ENCODE peak calls at places on chromosomes 2 and 18, in five cellular contexts. N is HepG2, T is H1, C is GM12878, F is NT2/D1. R is an unnamed sample.

GRCh38 chr2:230758566-230759480 is 46.2 kb downstream of the CAB39 start:
- DNase-seq in C (no peak), F (no peak), T (no peak), N (no peak), R (no peak)

GRCh38 chr18:21972281-21972680 is 197.1 kb upstream of the GATA6 start:
- DNase-seq in T (no peak), F (no peak), C (no peak), N (no peak), R (no peak)

GRCh38 chr2:143068094-143068890 is 60.9 kb upstream of the ARHGAP15 start:
- DNase-seq in F (no peak), C (no peak), N (no peak), T (no peak), R (no peak)

GRCh38 chr2:47065343-47065742 is 89.8 kb downstream of the STPG4 start:
- DNase-seq in N (no peak), T (no peak), F (no peak), C (no peak), R (no peak)

GRCh38 chr2:23023722-23024121 is 361.3 kb upstream of the KLHL29 start:
- DNase-seq in C (no peak), F (no peak), T (no peak), N (no peak), R (no peak)

GRCh38 chr18:49704334-49704733 is 109.0 kb downstream of the ACAA2 start:
- DNase-seq in N (no peak), C (no peak), T (no peak), F (no peak), R (no peak)

GRCh38 chr2:207683438-207683837 is 28.0 kb upstream of the CCNYL1 start:
- DNase-seq in N (no peak), T (no peak), F (no peak), C (no peak), R (no peak)

GRCh38 chr2:172964511-172964910 is 111.1 kb upstream of the MAP3K20 start:
- DNase-seq in T (no peak), F (no peak), C (no peak), N (no peak), R (no peak)

GRCh38 chr2:95004702-95005101 is 20.8 kb upstream of the MAL start:
- DNase-seq in N (no peak), C (no peak), F (no peak), T (no peak), R (no peak)

GRCh38 chr2:4561206-4561605 is 857.8 kb downstream of the DCDC2C start:
- DNase-seq in F (no peak), N (no peak), T (no peak), C (no peak), R (no peak)

GRCh38 chr2:98911376-98912154 is 24.5 kb downstream of the CRACDL start:
- DNase-seq in C (no peak), T (no peak), N (peak; percentile 71), F (no peak), R (no peak)

GRCh38 chr2:210445116-210445707 is 31.3 kb downstream of the LANCL1 start:
- DNase-seq in N (peak; percentile 18), C (no peak), F (no peak), T (no peak), R (peak; percentile 22)

GRCh38 chr2:199470672-199471442 is 13.1 kb upstream of the SATB2 start:
- DNase-seq in N (no peak), C (no peak), F (no peak), T (no peak), R (no peak)

GRCh38 chr2:18749912-18750526 is 160.7 kb upstream of the NT5C1B start:
- DNase-seq in T (no peak), N (peak; percentile 65), C (no peak), F (peak; percentile 25), R (no peak)

GRCh38 chr2:240223631-240224030 is 83.2 kb upstream of the OTOS start:
- DNase-seq in T (no peak), F (no peak), C (no peak), N (no peak), R (no peak)

GRCh38 chr2:127464470-127465257 is 46.4 kb downstream of the PROC start:
- DNase-seq in F (no peak), N (no peak), T (no peak), C (no peak), R (no peak)

GRCh38 chr2:46655551-46656436 is 176.4 kb downstream of the TMEM247 start:
- DNase-seq in F (no peak), N (no peak), C (no peak), T (no peak), R (no peak)

GRCh38 chr2:73239776-73240175 is 5.7 kb downstream of the CCT7 start:
- DNase-seq in T (no peak), F (no peak), N (no peak), C (no peak), R (no peak)

GRCh38 chr2:46942143-46942526 is 26.5 kb upstream of the MCFD2 start:
- DNase-seq in C (no peak), N (no peak), T (no peak), F (no peak), R (peak; percentile 17)

GRCh38 chr2:49122107-49122506 is 32.2 kb downstream of the FSHR start:
- DNase-seq in F (no peak), T (no peak), N (no peak), C (no peak), R (no peak)

GRCh38 chr2:217851191-217852020 is 151.4 kb downstream of the TNS1 start:
- DNase-seq in F (no peak), N (no peak), T (no peak), C (no peak), R (no peak)

GRCh38 chr2:46351388-46352141 is 54.4 kb downstream of the EPAS1 start:
- DNase-seq in N (no peak), T (no peak), F (no peak), C (no peak), R (no peak)

GRCh38 chr2:27078267-27079194 is at the start of gene EMILIN1:
- DNase-seq in T (no peak), F (no peak), C (no peak), N (no peak), R (no peak)

GRCh38 chr18:46335551-46336059 is 231.4 kb downstream of the HAUS1 start:
- DNase-seq in N (no peak), C (no peak), F (no peak), T (no peak), R (no peak)

GRCh38 chr18:51153659-51154371 is 43.7 kb downstream of the MEX3C start:
- DNase-seq in T (no peak), N (no peak), F (no peak), C (peak; percentile 62), R (no peak)

GRCh38 chr18:8704361-8705279 is 736 bp upstream of the MTCL1 start:
- DNase-seq in T (no peak), N (peak; percentile 60), C (no peak), F (no peak), R (peak; percentile 74)

GRCh38 chr2:169736902-169737301 is 3.3 kb downstream of the KLHL23 start:
- DNase-seq in N (no peak), C (no peak), F (no peak), T (no peak), R (no peak)

GRCh38 chr18:28793911-28794310 is 617.0 kb upstream of the CDH2 start:
- DNase-seq in N (no peak), T (no peak), F (no peak), C (no peak), R (no peak)

GRCh38 chr2:183242937-183243336 is 118.7 kb downstream of the NUP35 start:
- DNase-seq in N (no peak), F (no peak), C (no peak), T (no peak), R (no peak)

GRCh38 chr18:72086421-72086820 is 457.7 kb downstream of the CBLN2 start:
- DNase-seq in T (no peak), N (peak; percentile 24), C (no peak), F (peak; percentile 9), R (peak; percentile 5)

GRCh38 chr2:198280145-198280544 is 475.8 kb downstream of the PLCL1 start:
- DNase-seq in N (no peak), T (no peak), F (no peak), C (no peak), R (no peak)

GRCh38 chr2:235854276-235854675 is 313.9 kb downstream of the GBX2 start:
- DNase-seq in C (no peak), F (no peak), T (no peak), N (no peak), R (no peak)

GRCh38 chr2:218320704-218321336 is 28.5 kb upstream of the TMBIM1 start:
- DNase-seq in N (no peak), C (no peak), T (no peak), F (no peak), R (no peak)

GRCh38 chr2:127454595-127455565 is 36.7 kb downstream of the PROC start:
- DNase-seq in F (no peak), T (no peak), N (peak; percentile 97), C (no peak), R (no peak)

GRCh38 chr2:241454837-241455485 is 53.4 kb downstream of the STK25 start:
- DNase-seq in T (no peak), C (no peak), N (no peak), F (no peak), R (no peak)

GRCh38 chr2:128798502-128799283 is 480.0 kb upstream of the HS6ST1 start:
- DNase-seq in F (no peak), T (no peak), C (no peak), N (no peak), R (no peak)

GRCh38 chr2:127700527-127701192 is 637 bp upstream of the SFT2D3 start:
- DNase-seq in C (peak; percentile 93), N (peak; percentile 84), T (peak; percentile 66), F (peak; percentile 67), R (peak; percentile 28)

GRCh38 chr18:79871481-79872091 is 73.8 kb downstream of the KCNG2 start:
- DNase-seq in N (no peak), T (no peak), F (no peak), C (no peak), R (no peak)

GRCh38 chr2:213065583-213066444 is 85.6 kb downstream of the IKZF2 start:
- DNase-seq in N (no peak), T (no peak), C (no peak), F (no peak), R (peak; percentile 13)

DNA sequence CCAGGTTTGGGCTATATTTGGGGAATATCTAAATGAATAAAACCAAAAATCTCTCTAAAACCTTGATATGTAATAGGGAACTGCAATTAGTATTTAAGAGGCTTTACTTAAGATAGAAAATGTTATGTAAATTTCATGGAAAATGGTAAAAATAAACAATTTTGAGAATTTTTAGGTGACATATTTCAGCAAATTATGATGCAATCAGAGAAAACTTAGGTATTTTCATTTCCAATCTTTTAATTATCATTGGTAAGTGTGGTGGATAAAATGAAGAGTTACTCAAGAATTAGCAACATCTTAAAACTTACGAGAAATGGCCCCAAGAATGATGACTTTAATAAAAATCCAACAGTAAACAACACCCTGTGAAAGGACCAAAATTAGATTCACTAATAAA is 571.4 kb downstream of the ERBB4 start:
- DNase-seq in C (no peak), N (no peak), F (no peak), T (no peak), R (no peak)
- TF ChIP-seq SUZ12 in C (no peak), N (no peak), F (no peak), T (no peak), R (no peak)

GRCh38 chr2:12081481-12082210 is 335.2 kb downstream of the LPIN1 start:
- DNase-seq in C (no peak), T (no peak), N (no peak), F (no peak), R (no peak)
- TF ChIP-seq SUZ12 in C (no peak), T (no peak), N (no peak), F (no peak), R (no peak)

GRCh38 chr18:681985-682384 is 24.5 kb downstream of the TYMS start:
- DNase-seq in C (no peak), T (no peak), N (no peak), F (no peak), R (no peak)
- TF ChIP-seq SUZ12 in C (no peak), T (no peak), N (no peak), F (no peak), R (no peak)

GRCh38 chr18:36572135-36572856 is 256.5 kb downstream of the TPGS2 start:
- DNase-seq in F (no peak), C (peak; percentile 38), N (peak; percentile 19), T (no peak), R (peak; percentile 73)
- TF ChIP-seq SUZ12 in F (no peak), C (no peak), N (no peak), T (no peak), R (no peak)